ENCODE peak calls at places on chromosome 1, in six cellular contexts. V is pulmonary artery endothelial cell, R is WERI-Rb-1, O is A549, S is EL, J is EH. E is an unnamed sample.

GRCh38 chr1:16464917-16465625 is 24.5 kb downstream of the NECAP2 start:
- DNase-seq in V (no peak), R (no peak), O (no peak), S (no peak), J (peak), E (no peak)

GRCh38 chr1:24437631-24438396 is 22.2 kb downstream of the NIPAL3 start:
- DNase-seq in V (no peak), R (no peak), O (no peak), S (no peak), J (peak), E (no peak)

GRCh38 chr1:76198452-76198851 is 123.9 kb downstream of the ST6GALNAC3 start:
- DNase-seq in V (no peak), R (no peak), O (no peak), S (no peak), J (no peak), E (no peak)

GRCh38 chr1:156550346-156550745 is 22.0 kb downstream of the IQGAP3 start:
- DNase-seq in V (no peak), R (no peak), O (no peak), S (no peak), J (no peak), E (no peak)

GRCh38 chr1:159188375-159188788 is 16.3 kb upstream of the ACKR1 start:
- DNase-seq in V (no peak), R (peak), O (no peak), S (peak), J (peak), E (no peak)

GRCh38 chr1:87331319-87332269 is 2.9 kb downstream of the LMO4 start:
- DNase-seq in V (no peak), R (peak), O (peak), S (peak), J (peak), E (no peak)

GRCh38 chr1:14778882-14779594 is 180.6 kb downstream of the KAZN start:
- DNase-seq in V (no peak), R (peak), O (peak), S (peak), J (peak), E (no peak)

GRCh38 chr1:6580119-6580587 is 359 bp downstream of the ZBTB48 start:
- DNase-seq in V (no peak), R (no peak), O (no peak), S (no peak), J (no peak), E (no peak)

GRCh38 chr1:5975133-5975880 is 16.9 kb downstream of the NPHP4 start:
- DNase-seq in V (peak), R (peak), O (no peak), S (peak), J (peak), E (no peak)

GRCh38 chr1:20725189-20726106 is 7.1 kb downstream of the SH2D5 start:
- DNase-seq in V (no peak), R (no peak), O (no peak), S (peak), J (peak), E (no peak)

GRCh38 chr1:58778593-58778992 is 5.3 kb downstream of the JUN start:
- DNase-seq in V (no peak), R (no peak), O (no peak), S (no peak), J (no peak), E (no peak)

GRCh38 chr1:227316941-227317540 is 1.3 kb downstream of the CDC42BPA start:
- DNase-seq in V (no peak), R (no peak), O (no peak), S (peak), J (peak), E (no peak)

GRCh38 chr1:167957710-167958109 is 20.8 kb upstream of the MPC2 start:
- DNase-seq in V (no peak), R (no peak), O (no peak), S (peak), J (peak), E (no peak)

GRCh38 chr1:166189126-166189525 is 22.3 kb upstream of the FAM78B start:
- DNase-seq in V (no peak), R (no peak), O (no peak), S (no peak), J (no peak), E (no peak)

GRCh38 chr1:231841616-231842344 is 215.2 kb downstream of the DISC1 start:
- DNase-seq in V (no peak), R (no peak), O (peak), S (peak), J (peak), E (no peak)

GRCh38 chr1:3313579-3313955 is 140.9 kb upstream of the ARHGEF16 start:
- DNase-seq in V (peak), R (no peak), O (no peak), S (peak), J (peak), E (no peak)

GRCh38 chr1:55506686-55507577 is 291.8 kb upstream of the USP24 start:
- DNase-seq in V (no peak), R (no peak), O (peak), S (peak), J (peak), E (no peak)